ENCODE peak calls at places on chromosomes 11 and 22, in six cellular contexts. Y is astrocyte of the spinal cord; X is right lobe of liver; K is A172; H is IMR-90; L is stimulated activated CD8-positive, alpha-beta memory T cell treated with anti-CD3 and anti-CD28 coated beads, Interleukin-4, amount 100 ng/mL, for 24 hours. A is an unnamed sample.

GRCh38 chr11:69157156-69157821 is 1.6 kb downstream of the SMIM38 start:
- DNase-seq in Y (peak), X (no peak), K (no peak), L (no peak), H (peak), A (no peak)

GRCh38 chr22:38213319-38214247 is 11.8 kb downstream of the MAFF start:
- DNase-seq in Y (no peak), K (no peak), H (no peak), X (peak), L (no peak), A (no peak)

GRCh38 chr11:134027671-134028070 is 41.2 kb upstream of the JAM3 start:
- DNase-seq in L (no peak), K (no peak), H (no peak), Y (no peak), X (no peak), A (no peak)

GRCh38 chr22:36237462-36238347 is 1.6 kb downstream of the APOL2 start:
- DNase-seq in K (no peak), L (no peak), Y (peak), H (no peak), X (peak), A (no peak)

GRCh38 chr11:32830413-32830738 is 649 bp downstream of the PRRG4 start:
- DNase-seq in X (peak), K (no peak), H (no peak), Y (no peak), L (no peak), A (peak)

GRCh38 chr11:8720868-8721739 is 38.5 kb downstream of the RPL27A start:
- DNase-seq in Y (no peak), H (no peak), X (no peak), L (no peak), K (no peak), A (no peak)

GRCh38 chr11:21927628-21928027 is 265.3 kb upstream of the ANO5 start:
- DNase-seq in L (no peak), X (no peak), K (no peak), H (no peak), Y (no peak), A (no peak)

GRCh38 chr11:74371269-74372039 is 26.8 kb downstream of the PGM2L1 start:
- DNase-seq in Y (peak), X (no peak), L (no peak), H (peak), K (peak), A (no peak)

GRCh38 chr22:36180038-36180880 is 19.7 kb upstream of the APOL3 start:
- DNase-seq in K (peak), X (peak), H (peak), L (peak), Y (peak), A (peak)

GRCh38 chr22:24445481-24446290 is 18.3 kb downstream of the ADORA2A start:
- DNase-seq in K (no peak), X (peak), Y (no peak), L (no peak), H (no peak), A (no peak)

GRCh38 chr22:39871008-39871798 is 22.4 kb downstream of the ENTHD1 start:
- DNase-seq in H (no peak), L (no peak), Y (no peak), X (no peak), K (no peak), A (no peak)

GRCh38 chr11:68159161-68159560 is 38.0 kb upstream of the CHKA start:
- DNase-seq in X (no peak), Y (no peak), L (no peak), H (no peak), K (no peak), A (no peak)

GRCh38 chr11:122105009-122105828 is 10.8 kb downstream of the BLID start:
- DNase-seq in L (no peak), H (no peak), X (no peak), Y (no peak), K (peak), A (no peak)

GRCh38 chr11:73267122-73267846 is 4.9 kb upstream of the P2RY6 start:
- DNase-seq in H (no peak), K (no peak), X (peak), L (no peak), Y (no peak), A (no peak)

GRCh38 chr11:122202161-122202950 is 86.3 kb upstream of the BLID start:
- DNase-seq in X (peak), Y (peak), K (no peak), L (no peak), H (peak), A (peak)

GRCh38 chr11:131910491-131911387 is 540.3 kb downstream of the NTM start:
- DNase-seq in L (no peak), Y (peak), K (no peak), H (peak), X (no peak), A (no peak)

GRCh38 chr11:35932641-35933571 is 11.0 kb upstream of the LDLRAD3 start:
- DNase-seq in X (no peak), Y (no peak), H (peak), K (no peak), L (no peak), A (no peak)

GRCh38 chr11:47494996-47495855 is 46.3 kb upstream of the RAPSN start:
- DNase-seq in Y (no peak), K (no peak), L (no peak), X (no peak), H (peak), A (no peak)

GRCh38 chr11:126281245-126281644 is 1.6 kb upstream of the TIRAP start:
- DNase-seq in L (no peak), X (no peak), H (no peak), Y (no peak), K (no peak), A (no peak)

GRCh38 chr11:57899378-57899777 is 124.3 kb upstream of the OR9Q1 start:
- DNase-seq in Y (no peak), X (no peak), L (no peak), H (no peak), K (no peak), A (no peak)

GRCh38 chr11:117473692-117474091 is 146.0 kb downstream of the CEP164 start:
- DNase-seq in H (no peak), X (no peak), Y (no peak), K (peak), L (no peak), A (no peak)

GRCh38 chr11:95100856-95101507 is 11.3 kb downstream of the ENDOD1 start:
- DNase-seq in H (no peak), L (no peak), Y (no peak), X (no peak), K (no peak), A (no peak)

GRCh38 chr11:66476173-66476840 is 3.9 kb upstream of the DPP3 start:
- DNase-seq in K (no peak), X (peak), L (no peak), H (no peak), Y (no peak), A (no peak)

GRCh38 chr22:34976886-34977285 is 89.1 kb upstream of the ISX start:
- DNase-seq in Y (no peak), H (no peak), L (no peak), X (no peak), K (no peak), A (no peak)

A was measured in RKO.